ENCODE peak calls at places on chromosomes 2 and 18, in four cellular contexts. One of them, this sample, is unnamed.

GRCh38 chr18:75654928-75655745 is 227.6 kb upstream of the SMIM21 start:
- DNase-seq in amygdala: no peak
- DNase-seq in HCEC 1CT: no peak
- DNase-seq in naive B cell: no peak
- DNase-seq in this sample: no peak

GRCh38 chr18:63844254-63844653 is 43.3 kb upstream of the SERPINB2 start:
- DNase-seq in naive B cell: no peak
- DNase-seq in HCEC 1CT: peak; percentile 56
- DNase-seq in amygdala: no peak
- DNase-seq in this sample: no peak

GRCh38 chr2:180122874-180123273 is 115.8 kb upstream of the CWC22 start:
- DNase-seq in amygdala: no peak
- DNase-seq in HCEC 1CT: peak; percentile 26
- DNase-seq in naive B cell: no peak
- DNase-seq in this sample: no peak

GRCh38 chr2:113225505-113226259 is 51.9 kb downstream of the PSD4 start:
- DNase-seq in HCEC 1CT: no peak
- DNase-seq in naive B cell: no peak
- DNase-seq in amygdala: peak; percentile 46
- DNase-seq in this sample: no peak

GRCh38 chr2:237299897-237300296 is 114.1 kb downstream of the COL6A3 start:
- DNase-seq in naive B cell: no peak
- DNase-seq in amygdala: no peak
- DNase-seq in HCEC 1CT: peak; percentile 99
- DNase-seq in this sample: no peak

GRCh38 chr2:64644240-64645013 is 9.3 kb downstream of the SERTAD2 start:
- DNase-seq in naive B cell: peak; percentile 66
- DNase-seq in amygdala: peak; percentile 41
- DNase-seq in HCEC 1CT: peak; percentile 44
- DNase-seq in this sample: peak; percentile 64

GRCh38 chr2:48120759-48121242 is 214.5 kb upstream of the FBXO11 start:
- DNase-seq in amygdala: no peak
- DNase-seq in naive B cell: no peak
- DNase-seq in HCEC 1CT: peak; percentile 23
- DNase-seq in this sample: no peak

GRCh38 chr2:112045446-112046014 is 9.5 kb upstream of the TMEM87B start:
- DNase-seq in amygdala: no peak
- DNase-seq in HCEC 1CT: no peak
- DNase-seq in naive B cell: no peak
- DNase-seq in this sample: no peak

GRCh38 chr18:32974421-32975165 is 201.8 kb upstream of the KLHL14 start:
- DNase-seq in naive B cell: no peak
- DNase-seq in amygdala: no peak
- DNase-seq in HCEC 1CT: no peak
- DNase-seq in this sample: no peak

GRCh38 chr2:232697807-232698110 is 628 bp downstream of the GIGYF2 start:
- DNase-seq in naive B cell: no peak
- DNase-seq in amygdala: no peak
- DNase-seq in HCEC 1CT: no peak
- DNase-seq in this sample: no peak

GRCh38 chr2:86031151-86031550 is 74.5 kb downstream of the POLR1A start:
- DNase-seq in HCEC 1CT: no peak
- DNase-seq in amygdala: no peak
- DNase-seq in naive B cell: no peak
- DNase-seq in this sample: no peak

GRCh38 chr2:214322662-214323061 is 88.2 kb upstream of the VWC2L start:
- DNase-seq in amygdala: no peak
- DNase-seq in naive B cell: no peak
- DNase-seq in HCEC 1CT: peak; percentile 70
- DNase-seq in this sample: no peak

GRCh38 chr2:127362971-127363370 is 24.8 kb downstream of the MAP3K2 start:
- DNase-seq in amygdala: no peak
- DNase-seq in naive B cell: no peak
- DNase-seq in HCEC 1CT: peak; percentile 64
- DNase-seq in this sample: no peak

GRCh38 chr2:2873450-2873811 is 504.2 kb downstream of the EIPR1 start:
- DNase-seq in HCEC 1CT: no peak
- DNase-seq in naive B cell: no peak
- DNase-seq in amygdala: no peak
- DNase-seq in this sample: no peak

GRCh38 chr2:72985891-72986683 is 68.8 kb downstream of the EMX1 start:
- DNase-seq in HCEC 1CT: no peak
- DNase-seq in amygdala: no peak
- DNase-seq in naive B cell: no peak
- DNase-seq in this sample: no peak

GRCh38 chr18:76131738-76132137 is 363.3 kb downstream of the ZNF516 start:
- DNase-seq in amygdala: no peak
- DNase-seq in naive B cell: no peak
- DNase-seq in HCEC 1CT: no peak
- DNase-seq in this sample: no peak

GRCh38 chr2:128563348-128563687 is 244.7 kb upstream of the HS6ST1 start:
- DNase-seq in naive B cell: no peak
- DNase-seq in HCEC 1CT: peak; percentile 55
- DNase-seq in amygdala: peak; percentile 52
- DNase-seq in this sample: no peak

GRCh38 chr2:25971596-25971995 is 10.7 kb downstream of the KIF3C start:
- DNase-seq in HCEC 1CT: no peak
- DNase-seq in amygdala: no peak
- DNase-seq in naive B cell: no peak
- DNase-seq in this sample: no peak

GRCh38 chr2:55418072-55418471 is 1.6 kb downstream of the CCDC88A start:
- DNase-seq in HCEC 1CT: peak; percentile 36
- DNase-seq in amygdala: no peak
- DNase-seq in naive B cell: no peak
- DNase-seq in this sample: no peak

GRCh38 chr2:39437522-39438296 is 624 bp upstream of the MAP4K3 start:
- DNase-seq in HCEC 1CT: peak; percentile 58
- DNase-seq in amygdala: no peak
- DNase-seq in naive B cell: peak; percentile 54
- DNase-seq in this sample: peak; percentile 64

GRCh38 chr2:144596074-144596871 is 76.4 kb upstream of the ZEB2 start:
- DNase-seq in amygdala: no peak
- DNase-seq in naive B cell: no peak
- DNase-seq in HCEC 1CT: peak; percentile 75
- DNase-seq in this sample: no peak

GRCh38 chr2:44838116-44838790 is 103.2 kb upstream of the SIX3 start:
- DNase-seq in HCEC 1CT: no peak
- DNase-seq in naive B cell: no peak
- DNase-seq in amygdala: no peak
- DNase-seq in this sample: no peak

GRCh38 chr2:118697771-118698170 is 149.7 kb downstream of the EN1 start:
- DNase-seq in naive B cell: no peak
- DNase-seq in HCEC 1CT: no peak
- DNase-seq in amygdala: no peak
- DNase-seq in this sample: no peak

This sample was measured in stimulated activated effector memory CD8-positive, alpha-beta T cell treated with anti-CD3 and anti-CD28 coated beads, Interleukin-12 subunit alpha, Interleukin-12 subunit beta, amount 100 ng/mL, for 72 hours.